ENCODE peak calls at places on chromosomes 7 and 10, in five cellular contexts. B is IMR-90, Q is fibroblast of pulmonary artery, Z is upper lobe of left lung, A is body of pancreas. V is an unnamed sample.

GRCh38 chr7:99806839-99807478 is 20.9 kb upstream of the CYP3A43 start:
- DNase-seq in B (no peak), Z (no peak), A (no peak), Q (no peak), V (no peak)

GRCh38 chr10:60420991-60421894 is 31.6 kb upstream of the ANK3 start:
- DNase-seq in B (no peak), Q (peak), A (no peak), Z (peak), V (no peak)

GRCh38 chr7:1668932-1669485 is 1.1 kb upstream of the ELFN1 start:
- DNase-seq in Q (peak), A (peak), B (peak), Z (no peak), V (peak)

GRCh38 chr10:130403153-130403890 is 267.1 kb downstream of the GLRX3 start:
- DNase-seq in A (peak), Q (no peak), B (no peak), Z (no peak), V (no peak)

GRCh38 chr10:124296813-124297788 is 121.6 kb downstream of the OAT start:
- DNase-seq in B (no peak), Q (no peak), Z (no peak), A (no peak), V (no peak)

GRCh38 chr10:121002586-121003205 is 151.5 kb downstream of the WDR11 start:
- DNase-seq in Z (no peak), A (peak), B (no peak), Q (no peak), V (no peak)

GRCh38 chr7:29806131-29806792 is at the start of gene WIPF3:
- DNase-seq in Q (no peak), B (no peak), A (peak), Z (no peak), V (peak)

GRCh38 chr7:129347330-129347729 is 86.9 kb upstream of the STRIP2 start:
- DNase-seq in Z (no peak), A (no peak), B (no peak), Q (no peak), V (no peak)

GRCh38 chr10:12466701-12467100 is 117.4 kb downstream of the CAMK1D start:
- DNase-seq in B (peak), A (no peak), Z (no peak), Q (no peak), V (no peak)

GRCh38 chr10:30510184-30510931 is 76.4 kb downstream of the MAP3K8 start:
- DNase-seq in Z (peak), Q (peak), A (peak), B (peak), V (no peak)

DNA sequence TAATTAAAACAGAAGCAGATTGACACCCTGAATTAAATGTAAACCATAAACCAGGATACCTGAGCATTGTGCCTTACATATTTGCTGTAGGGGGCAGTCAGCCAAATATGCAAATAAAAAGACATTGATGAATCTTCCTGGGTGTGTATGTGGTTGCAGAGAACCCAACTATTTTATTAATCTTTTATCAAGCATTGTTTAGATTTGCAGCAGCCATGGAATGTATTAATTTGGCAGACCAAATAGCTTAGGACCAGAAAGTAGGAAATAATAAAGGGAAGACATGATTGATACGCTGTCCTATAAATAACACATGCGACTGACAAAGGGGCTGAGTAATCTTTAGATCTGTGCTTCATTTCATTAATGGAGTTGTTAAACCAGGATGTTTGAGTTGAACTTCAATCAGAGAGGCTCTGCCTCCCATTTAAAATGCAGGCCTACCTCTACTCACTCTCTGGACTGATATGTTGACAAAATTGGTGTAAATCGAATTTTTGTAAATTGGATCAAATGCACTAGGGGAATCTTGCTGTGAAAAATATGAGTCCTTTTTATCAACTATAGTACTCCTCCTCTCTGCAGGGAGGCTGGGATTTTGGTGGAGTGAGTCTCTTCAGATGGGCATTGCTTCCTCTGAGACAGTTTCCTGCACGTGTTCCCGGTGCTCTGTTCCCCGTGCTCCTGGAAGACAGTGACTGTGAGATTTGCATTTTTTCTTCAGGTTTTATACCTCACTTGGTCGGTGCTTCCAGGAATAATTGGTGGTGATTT is 11.8 kb downstream of the AUTS2 start:
- DNase-seq in Q (no peak), B (no peak), A (no peak), Z (no peak), V (no peak)
- TF ChIP-seq CTCF in Q (no peak), B (no peak), A (no peak), Z (no peak), V (no peak)

GRCh38 chr10:76764177-76764576 is 873.4 kb downstream of the KCNMA1 start:
- DNase-seq in B (no peak), Z (no peak), A (no peak), Q (no peak), V (no peak)

GRCh38 chr10:76769161-76769560 is 868.4 kb downstream of the KCNMA1 start:
- DNase-seq in B (no peak), A (no peak), Z (no peak), Q (no peak), V (no peak)

DNA sequence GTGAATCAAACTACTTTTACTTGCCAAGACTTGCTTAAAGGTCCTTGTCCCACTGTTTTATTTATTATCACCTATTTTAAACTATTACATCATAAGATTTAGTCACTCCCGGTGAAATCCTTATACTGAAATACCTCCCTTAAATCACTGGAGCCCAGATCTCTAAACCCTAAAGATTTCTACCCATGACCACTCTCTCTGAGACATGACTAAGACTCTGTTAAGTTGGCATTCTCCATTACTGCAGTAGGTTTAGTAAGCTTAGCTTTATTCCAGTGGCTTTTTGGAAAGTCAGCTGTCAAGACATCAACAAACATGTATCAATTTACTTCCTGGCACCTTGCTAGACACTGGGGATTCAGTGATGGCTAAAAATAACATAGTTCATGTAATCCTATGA is 874.2 kb downstream of the KCNMA1 start:
- DNase-seq in B (no peak), Z (no peak), Q (no peak), A (no peak), V (no peak)
- TF ChIP-seq CTCF in B (no peak), Z (no peak), Q (no peak), A (no peak), V (no peak)

DNA sequence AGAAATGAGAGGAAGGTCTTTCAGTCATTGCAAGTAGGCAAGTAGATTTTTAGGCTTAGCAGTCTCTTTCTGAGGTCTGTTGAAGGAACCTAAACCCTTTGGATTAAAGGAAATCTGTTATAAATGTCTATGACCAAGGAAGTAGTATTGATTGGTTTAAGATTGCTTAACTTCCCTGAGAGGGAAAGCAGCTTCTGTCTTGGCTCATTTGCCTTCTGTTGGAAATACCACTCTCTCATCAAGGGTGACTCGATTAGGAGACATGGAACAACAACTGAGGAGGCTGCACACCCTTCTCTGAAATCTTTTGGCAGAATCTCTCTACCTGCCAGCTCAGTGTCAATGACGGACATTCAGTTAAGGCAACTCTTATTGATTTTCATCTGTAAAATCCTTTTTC is 282.9 kb downstream of the PRKG1 start:
- DNase-seq in B (no peak), Z (no peak), Q (no peak), A (peak), V (no peak)
- TF ChIP-seq CTCF in B (no peak), Z (no peak), Q (no peak), A (no peak), V (no peak)

GRCh38 chr7:74542558-74543117 is 88.9 kb downstream of the GTF2IRD1 start:
- DNase-seq in A (peak), B (no peak), Q (peak), Z (no peak), V (peak)

DNA sequence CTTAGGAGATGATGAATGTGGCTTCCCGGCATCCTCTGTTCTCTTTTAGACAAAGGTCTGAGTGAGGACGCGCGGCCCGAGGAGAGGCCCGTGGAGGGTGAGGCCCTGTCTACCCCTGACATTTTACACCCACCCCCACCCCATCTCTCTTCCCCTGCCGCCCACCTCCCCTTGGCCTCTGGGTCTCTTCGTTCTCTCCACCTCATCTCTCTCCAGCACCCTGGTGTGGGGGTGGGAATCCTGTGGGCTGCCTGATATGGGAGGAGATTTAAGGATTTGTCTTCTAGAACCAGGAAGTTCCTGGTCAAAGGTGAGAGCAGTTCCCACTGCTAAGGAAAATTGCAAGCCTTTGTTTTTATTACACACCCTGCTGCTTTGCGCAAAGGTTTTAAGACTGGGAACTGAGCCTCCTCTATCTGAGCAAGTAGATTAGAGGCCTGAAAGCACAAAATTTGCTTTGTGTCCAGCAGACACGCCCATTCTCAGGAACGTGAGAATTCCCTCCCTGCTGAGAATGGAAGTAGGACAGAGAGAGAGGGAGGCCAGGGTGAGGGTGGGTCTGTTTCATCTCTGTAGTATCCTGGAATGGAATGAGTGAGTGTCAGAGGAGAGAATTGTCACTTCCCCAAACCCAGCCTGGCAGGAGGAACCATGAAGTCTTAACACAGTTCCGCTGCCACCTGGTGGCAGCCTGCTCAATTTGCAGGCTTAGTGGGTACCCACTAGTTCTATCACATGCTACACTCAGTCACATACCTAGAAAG is 91.2 kb downstream of the GTF2IRD1 start:
- DNase-seq in Z (peak), Q (peak), B (peak), A (peak), V (no peak)
- TF ChIP-seq CTCF in Z (peak), Q (peak), B (peak), A (peak), V (peak)

DNA sequence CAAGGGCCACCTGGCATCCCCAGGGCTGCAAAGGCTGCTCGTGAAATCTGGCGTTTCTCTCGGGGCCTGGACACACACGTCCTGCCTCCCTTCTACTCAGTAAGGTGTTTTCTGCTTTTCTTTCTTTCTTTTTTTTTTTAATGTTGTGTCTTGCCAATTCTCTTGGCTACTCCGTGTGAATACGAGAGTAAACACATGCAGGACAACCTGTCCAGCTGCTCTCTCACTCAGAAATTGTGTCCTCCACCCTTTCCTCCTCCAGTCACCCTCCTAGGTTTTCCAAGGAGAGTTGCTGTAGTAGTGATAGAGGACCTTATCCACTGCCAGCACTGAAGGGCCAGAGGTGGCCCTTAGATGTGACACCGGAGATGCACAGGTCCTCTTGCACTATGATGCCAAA is 858 bp upstream of the TEX36 start:
- DNase-seq in A (no peak), Z (no peak), Q (no peak), B (no peak), V (no peak)
- TF ChIP-seq CTCF in A (no peak), Z (no peak), Q (no peak), B (no peak), V (no peak)

GRCh38 chr10:18312385-18313145 is 172.3 kb downstream of the CACNB2 start:
- DNase-seq in Q (peak), A (no peak), B (peak), Z (no peak), V (no peak)
- TF ChIP-seq CTCF in Q (peak), A (peak), B (peak), Z (peak), V (no peak)

GRCh38 chr7:41731486-41732278 is 28.8 kb upstream of the INHBA start:
- DNase-seq in Q (no peak), A (no peak), B (no peak), Z (no peak), V (no peak)

GRCh38 chr7:41733063-41733398 is 30.1 kb upstream of the INHBA start:
- DNase-seq in A (no peak), Q (no peak), B (peak), Z (no peak), V (no peak)

GRCh38 chr7:41730668-41731067 is 27.8 kb upstream of the INHBA start:
- DNase-seq in Q (no peak), Z (no peak), B (peak), A (no peak), V (no peak)

GRCh38 chr7:41732279-41733062 is 29.6 kb upstream of the INHBA start:
- DNase-seq in B (peak), A (no peak), Z (peak), Q (peak), V (no peak)
- TF ChIP-seq CTCF in B (peak), A (peak), Z (no peak), Q (peak), V (peak)

GRCh38 chr10:126846959-126847358 is 58.3 kb upstream of the DOCK1 start:
- DNase-seq in B (no peak), Z (no peak), A (no peak), Q (no peak), V (no peak)
- TF ChIP-seq CTCF in B (no peak), Z (no peak), A (no peak), Q (no peak), V (no peak)

DNA sequence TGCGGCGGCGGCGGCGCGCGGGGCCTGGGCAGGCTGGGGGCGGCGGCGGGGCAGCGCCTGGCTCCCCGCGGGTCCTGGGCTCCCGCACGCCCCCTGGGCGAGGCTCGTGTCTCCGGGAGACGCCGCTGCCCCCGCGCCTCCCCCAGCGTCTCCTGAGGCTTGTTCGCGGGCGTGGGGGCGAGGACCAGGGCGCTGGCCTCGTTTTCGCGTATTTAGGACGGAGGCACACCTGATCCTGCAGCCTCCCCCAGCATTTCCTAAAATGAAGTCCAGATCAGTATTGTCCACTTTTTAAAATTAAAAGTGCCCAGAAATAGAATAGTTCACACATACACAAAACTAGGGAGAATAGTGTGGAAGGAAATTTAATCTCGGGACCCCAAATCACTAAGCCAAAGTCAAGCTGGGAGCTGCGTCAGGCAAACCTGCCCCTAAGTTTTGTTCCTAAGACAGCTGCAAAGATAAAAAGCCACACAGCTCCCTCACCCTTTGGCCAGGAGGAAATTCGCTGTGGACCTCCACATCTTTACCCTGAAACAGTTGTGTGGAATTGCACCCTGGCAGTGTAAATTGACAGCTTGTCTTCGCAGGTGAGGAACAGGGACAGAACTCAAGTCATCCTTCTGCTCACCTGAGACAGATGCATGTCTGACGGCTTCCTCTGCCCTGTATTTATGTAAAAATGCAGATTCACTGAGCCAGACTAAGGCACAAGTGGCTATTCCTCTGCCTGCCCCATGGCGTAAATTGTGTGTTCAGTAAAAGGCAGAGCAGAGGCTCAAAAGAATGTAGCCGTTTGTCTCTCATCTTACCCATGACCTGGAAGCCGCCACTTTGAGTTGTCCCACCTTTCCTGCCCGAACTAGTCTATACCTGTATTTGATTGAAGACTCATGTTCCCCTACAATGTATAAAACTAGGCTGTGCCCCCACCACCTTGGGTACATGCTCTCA is 740 bp downstream of the GALNT11 start:
- DNase-seq in A (no peak), Z (no peak), Q (no peak), B (no peak), V (no peak)
- TF ChIP-seq CTCF in A (no peak), Z (no peak), Q (no peak), B (no peak), V (no peak)

GRCh38 chr7:154871928-154872750 is 130.8 kb downstream of the PAXIP1 start:
- DNase-seq in A (no peak), B (no peak), Q (no peak), Z (no peak), V (no peak)

GRCh38 chr7:154874409-154875113 is 128.4 kb downstream of the PAXIP1 start:
- DNase-seq in B (no peak), Z (no peak), Q (no peak), A (no peak), V (no peak)

GRCh38 chr7:154872811-154873570 is 129.9 kb downstream of the PAXIP1 start:
- DNase-seq in Q (no peak), Z (no peak), B (no peak), A (no peak), V (no peak)

GRCh38 chr7:154873722-154874121 is 129.2 kb downstream of the PAXIP1 start:
- DNase-seq in Q (no peak), A (no peak), B (no peak), Z (no peak), V (no peak)

GRCh38 chr7:154875297-154875696 is 127.6 kb downstream of the PAXIP1 start:
- DNase-seq in Q (no peak), A (no peak), B (no peak), Z (no peak), V (no peak)
- TF ChIP-seq CTCF in Q (no peak), A (no peak), B (no peak), Z (no peak), V (no peak)